ENCODE peak calls at places on chromosomes 12 and 14, in five cellular contexts. D is hepatocyte, W is neural progenitor cell, O is cardiac muscle cell, T is mammary epithelial cell. L is an unnamed sample. For H3K36me3 and H3K27me3, the result is how much of the 10 kb centered on the place peaks cover.

GRCh38 chr12:123113038-123113437 is 37.9 kb downstream of the PITPNM2 start:
- DNase-seq in D (no peak), W (no peak), O (no peak), T (no peak), L (no peak)

GRCh38 chr12:67415473-67415872 is 146.3 kb downstream of the CAND1 start:
- DNase-seq in D (no peak), W (peak), O (peak), T (peak), L (peak)

GRCh38 chr14:101600891-101601602 is 39.8 kb downstream of the DIO3 start:
- DNase-seq in T (no peak), D (no peak), W (no peak), O (no peak), L (no peak)

GRCh38 chr14:103113303-103113702 is 10.0 kb upstream of the TNFAIP2 start:
- DNase-seq in O (no peak), D (no peak), T (no peak), W (no peak), L (no peak)

GRCh38 chr14:74754157-74754556 is 9.0 kb upstream of the YLPM1 start:
- DNase-seq in T (no peak), O (no peak), W (no peak), D (no peak), L (no peak)

GRCh38 chr12:116146386-116146785 is 131.1 kb downstream of the MED13L start:
- DNase-seq in D (no peak), W (no peak), O (no peak), T (no peak), L (no peak)

GRCh38 chr14:40467969-40468368 is 1035.7 kb upstream of the FBXO33 start:
- DNase-seq in D (no peak), T (no peak), W (no peak), O (no peak), L (no peak)

GRCh38 chr12:70070494-70071007 is 172.7 kb upstream of the CNOT2 start:
- DNase-seq in O (no peak), T (no peak), D (no peak), W (no peak), L (no peak)

GRCh38 chr12:20030847-20031246 is 337.5 kb upstream of the PDE3A start:
- DNase-seq in W (no peak), O (no peak), D (peak), T (no peak), L (no peak)

GRCh38 chr14:62673014-62673727 is 372.1 kb downstream of the KCNH5 start:
- DNase-seq in W (no peak), D (no peak), O (no peak), T (no peak), L (no peak)

GRCh38 chr12:61536525-61536924 is 723.7 kb upstream of the USP15 start:
- DNase-seq in O (no peak), T (no peak), D (no peak), W (no peak), L (no peak)

GRCh38 chr14:81784084-81784483 is 250.4 kb upstream of the SEL1L start:
- DNase-seq in T (no peak), O (no peak), W (no peak), D (no peak), L (no peak)

GRCh38 chr12:120229583-120230325 is 28.8 kb upstream of the RPLP0 start:
- DNase-seq in D (peak), W (peak), T (peak), O (peak), L (no peak)

GRCh38 chr14:36981832-36982528 is 190.4 kb downstream of the SLC25A21 start:
- DNase-seq in W (no peak), T (peak), D (no peak), O (no peak), L (no peak)

GRCh38 chr14:67456732-67457131 is 31.8 kb downstream of the TMEM229B start:
- DNase-seq in T (no peak), O (no peak), D (no peak), W (no peak), L (no peak)

GRCh38 chr12:21648378-21648777 is 9.3 kb downstream of the LDHB start:
- DNase-seq in D (no peak), T (no peak), W (no peak), O (no peak), L (no peak)
- H3K36me3 ChIP-seq in D (under half), T (half or more), W (under half), O (half or more), L (half or more)

GRCh38 chr14:52142504-52142903 is 73.6 kb upstream of the NID2 start:
- DNase-seq in T (no peak), W (no peak), O (no peak), D (no peak), L (no peak)
- H3K27ac ChIP-seq in T (no peak), W (no peak), O (no peak), D (no peak), L (no peak)

DNA sequence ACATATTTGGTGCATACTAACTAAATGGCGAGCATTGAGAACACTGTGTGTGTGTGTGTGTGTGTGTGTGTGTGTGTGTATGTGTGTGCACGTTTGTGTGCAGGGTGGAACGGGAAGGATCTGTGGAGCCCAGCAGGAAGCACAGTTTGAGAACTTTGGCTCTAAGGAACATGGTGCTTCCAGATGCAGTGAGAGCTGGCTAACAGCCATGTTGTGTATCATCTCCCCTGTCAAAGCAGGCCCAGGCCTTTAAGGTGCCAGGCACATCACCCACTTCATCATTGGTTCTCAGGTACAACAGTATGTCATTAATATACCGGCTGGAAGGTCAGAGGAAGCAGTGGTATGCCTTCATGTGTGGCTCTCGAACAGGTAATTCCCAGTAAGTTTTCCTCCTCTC is 72.5 kb downstream of the SLC8A3 start:
- DNase-seq in W (no peak), O (no peak), D (no peak), T (no peak), L (no peak)
- H3K27me3 ChIP-seq in W (under half), O (half or more), D (under half), T (under half), L (under half)

GRCh38 chr14:94050231-94050880 is 24.2 kb downstream of the OTUB2 start:
- DNase-seq in W (no peak), T (no peak), D (no peak), O (no peak), L (no peak)
- H3K36me3 ChIP-seq in W (under half), T (half or more), D (under half), O (half or more), L (half or more)

GRCh38 chr12:2959194-2959507 is at the start of gene TEAD4:
- DNase-seq in W (peak), T (peak), O (peak), D (peak), L (no peak)

GRCh38 chr12:2957816-2958431 is 1.3 kb upstream of the TEAD4 start:
- DNase-seq in O (no peak), D (no peak), W (no peak), T (peak), L (no peak)

GRCh38 chr12:2960432-2960956 is 1.3 kb downstream of the TEAD4 start:
- DNase-seq in W (peak), O (no peak), D (peak), T (peak), L (no peak)

GRCh38 chr12:2959508-2960431 is 573 bp downstream of the TEAD4 start:
- DNase-seq in D (peak), O (peak), T (peak), W (peak), L (no peak)

DNA sequence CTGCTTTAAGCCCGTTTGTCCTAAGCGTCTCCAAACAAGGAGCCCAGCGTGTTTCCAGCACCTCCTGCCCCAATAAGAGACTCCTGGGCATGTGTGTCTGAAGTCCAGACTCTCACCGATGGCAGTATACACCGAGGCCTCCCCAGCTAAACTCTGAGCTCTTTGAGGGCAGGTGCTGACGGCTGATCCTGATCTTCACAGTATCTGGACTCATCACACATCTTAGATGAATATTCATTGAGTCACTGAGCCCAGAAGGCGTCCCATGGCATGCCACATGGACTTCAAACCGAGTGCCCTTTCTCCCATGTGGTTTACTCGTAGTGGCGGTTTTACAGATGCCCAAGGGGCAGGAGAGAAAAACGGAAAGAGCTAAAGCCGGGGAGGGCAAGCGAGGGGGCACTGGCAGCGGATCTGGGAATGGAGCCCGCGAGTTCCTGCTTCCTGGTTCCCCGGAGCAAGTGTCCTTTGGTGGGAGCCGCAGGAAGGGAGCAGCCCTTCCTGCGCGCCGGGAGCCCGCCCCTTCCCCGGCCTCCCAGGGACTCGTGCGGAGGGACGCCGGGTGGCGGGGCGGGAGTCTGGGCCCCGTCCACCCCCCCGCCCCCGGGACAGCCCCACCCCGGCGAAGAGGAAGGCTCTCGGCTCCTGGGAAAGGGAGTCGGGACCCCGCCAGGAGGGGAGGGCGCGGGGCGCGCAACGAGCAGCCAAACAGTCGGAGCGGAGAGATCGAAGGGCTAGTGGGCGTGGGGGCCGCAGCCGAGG is 584 bp upstream of the TEAD4 start:
- DNase-seq in D (peak), T (peak), W (peak), O (peak), L (no peak)
- H3K27ac ChIP-seq in D (peak), T (peak), W (no peak), O (peak), L (no peak)

DNA sequence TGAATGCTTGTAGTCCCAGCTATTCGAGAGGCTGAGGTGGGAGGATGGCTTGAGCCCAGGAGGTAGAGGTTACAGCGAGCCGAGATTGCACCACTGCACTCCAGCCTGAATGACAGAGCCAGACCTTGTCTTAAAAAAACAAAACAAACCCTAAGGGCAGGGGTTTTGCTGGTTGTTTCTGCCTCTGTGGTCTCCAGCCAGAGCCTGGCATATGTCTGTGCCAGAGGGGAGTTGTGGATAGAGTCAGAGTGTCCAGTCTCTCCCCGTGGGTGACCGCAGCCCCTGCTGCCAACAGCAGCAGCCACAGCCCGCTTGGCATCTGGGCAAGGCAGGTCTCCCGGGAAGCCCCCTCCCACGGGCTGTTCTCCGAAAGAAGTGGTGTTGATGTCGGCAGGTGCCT is 37.6 kb downstream of the MVK start:
- DNase-seq in W (no peak), D (no peak), T (no peak), O (no peak), L (no peak)
- H3K27me3 ChIP-seq in W (under half), D (under half), T (under half), O (under half), L (under half)

DNA sequence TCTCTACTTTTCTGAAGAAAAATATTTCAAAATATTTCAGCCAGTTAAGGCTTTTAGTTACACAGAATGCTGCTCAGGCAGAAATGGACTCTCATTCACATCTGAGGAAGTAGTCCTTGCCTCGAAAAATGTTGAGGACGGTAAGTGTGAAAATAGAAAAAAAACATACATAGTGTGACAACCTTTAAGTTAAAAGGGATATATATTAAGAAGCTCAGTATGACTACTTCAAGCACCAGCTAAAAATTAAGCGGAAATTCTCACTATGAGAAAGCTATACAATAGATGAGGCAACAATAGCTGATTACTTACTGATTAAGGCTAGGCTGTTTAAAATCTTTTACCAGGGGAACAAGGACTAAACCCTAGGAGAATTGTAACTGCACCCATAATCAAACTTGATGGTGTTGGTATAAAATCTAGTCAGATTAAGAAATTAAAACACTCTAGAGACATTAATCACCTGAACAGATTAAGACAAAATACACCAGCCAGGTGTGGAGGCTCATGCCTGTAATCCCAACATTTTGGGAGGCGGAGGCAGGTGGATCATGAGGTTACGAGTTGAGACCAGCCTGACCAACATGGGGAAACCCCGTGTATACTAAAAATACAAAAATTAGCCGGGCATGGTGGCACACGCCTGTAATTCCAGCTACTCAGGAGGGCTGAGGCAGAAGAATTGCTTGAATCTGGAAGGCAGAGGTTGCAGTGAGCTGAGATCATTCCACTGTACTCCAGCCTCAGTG is 53.9 kb downstream of the HNRNPC start:
- DNase-seq in O (no peak), T (peak), D (no peak), W (no peak), L (no peak)
- H3K36me3 ChIP-seq in O (half or more), T (half or more), D (under half), W (half or more), L (half or more)

DNA sequence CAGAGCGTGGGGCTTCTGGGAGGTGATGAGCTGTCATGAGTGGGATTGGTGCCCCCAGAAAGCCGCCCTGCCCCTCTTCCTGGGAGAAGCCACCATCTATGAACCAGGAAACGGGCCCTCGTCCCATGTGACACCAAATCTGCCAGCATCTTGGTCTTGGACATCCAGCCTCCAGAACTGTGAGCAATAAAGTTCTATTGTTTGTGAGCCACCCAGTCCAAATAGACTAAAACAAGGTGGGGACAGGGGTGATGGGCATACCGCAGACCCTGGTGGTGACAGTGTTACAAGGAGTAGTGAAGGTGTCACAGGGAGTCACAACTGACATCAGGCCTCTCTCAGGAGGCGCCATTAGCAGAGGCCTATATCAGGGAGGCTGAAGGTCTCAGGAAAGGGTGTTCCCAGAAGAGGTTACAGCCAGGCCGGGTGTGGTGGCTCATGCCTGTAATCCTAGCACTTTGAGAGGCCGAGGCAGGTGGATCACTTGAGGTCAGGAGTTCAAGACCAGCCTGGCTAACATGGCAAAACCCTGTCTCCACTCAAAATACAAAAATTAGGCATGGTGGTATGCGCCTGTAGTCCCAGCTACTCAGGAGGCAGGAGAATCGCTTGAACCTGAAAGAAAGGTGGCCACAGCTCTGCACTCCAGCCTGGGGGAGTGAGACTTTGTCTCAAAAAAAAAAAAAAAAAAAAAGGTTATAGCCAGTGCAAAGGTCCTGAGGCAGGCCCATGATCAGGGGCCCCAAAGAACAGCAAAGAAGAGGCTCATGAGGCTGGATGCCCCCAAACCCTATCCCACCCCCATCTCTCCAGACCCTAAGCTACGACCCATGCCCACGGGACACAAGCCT is 53.0 kb downstream of the NCOR2 start:
- DNase-seq in O (no peak), W (no peak), D (no peak), T (no peak), L (no peak)
- H3K27ac ChIP-seq in O (no peak), W (peak), D (peak), T (no peak), L (no peak)